ENCODE peak calls at places on chromosomes 6 and 20, in ten cellular contexts. D, K, Z, X, V, U, M, E, B and I are unnamed samples.

GRCh38 chr6:144314003-144314485 is 28.9 kb downstream of the UTRN start:
- DNase-seq in K (no peak), V (no peak), E (no peak), Z (peak; percentile 76), D (peak; percentile 89), X (no peak), B (no peak), M (no peak), U (no peak), I (no peak)

GRCh38 chr6:158803733-158804143 is 15.4 kb downstream of the EZR start:
- DNase-seq in B (peak; percentile 52), E (no peak), Z (peak; percentile 38), M (peak; percentile 53), D (no peak), V (peak; percentile 34), U (no peak), K (peak; percentile 54), X (no peak), I (no peak)

GRCh38 chr20:24149881-24150307 is 161.3 kb upstream of the GGTLC1 start:
- DNase-seq in B (no peak), M (no peak), V (no peak), E (no peak), X (no peak), Z (no peak), U (no peak), D (no peak), K (no peak), I (peak; percentile 33)

GRCh38 chr6:162554531-162554930 is 173.0 kb downstream of the PRKN start:
- DNase-seq in D (no peak), M (no peak), B (no peak), K (no peak), V (no peak), U (no peak), E (no peak), X (no peak), Z (no peak), I (no peak)

GRCh38 chr20:64139200-64140081 is 24.8 kb upstream of the MYT1 start:
- DNase-seq in X (no peak), E (no peak), Z (no peak), M (no peak), D (peak; percentile 56), U (no peak), K (no peak), V (no peak), B (no peak), I (no peak)

GRCh38 chr6:143647712-143648111 is 30.1 kb upstream of the PHACTR2 start:
- DNase-seq in K (no peak), V (no peak), E (no peak), X (no peak), B (no peak), M (no peak), U (no peak), D (no peak), Z (no peak), I (no peak)

GRCh38 chr6:126664271-126664670 is 324.4 kb downstream of the CENPW start:
- DNase-seq in Z (no peak), K (peak; percentile 73), E (no peak), B (no peak), U (no peak), D (no peak), X (no peak), V (no peak), M (no peak), I (no peak)

GRCh38 chr6:154302111-154302752 is 54.4 kb downstream of the IPCEF1 start:
- DNase-seq in K (peak; percentile 64), Z (peak; percentile 78), B (no peak), V (no peak), X (no peak), M (peak; percentile 59), U (no peak), D (no peak), E (no peak), I (no peak)